ENCODE peak calls at places on chromosomes 4 and X, in eight cellular contexts. Z is aorta; M is CD8-positive, alpha-beta memory T cell; D is breast epithelium; W is dorsolateral prefrontal cortex; C is cardiac muscle cell; V is neuronal stem cell; J is SK-N-MC. H is an unnamed sample.

GRCh38 chr4:35025152-35025834 is 1219.0 kb downstream of the ARAP2 start:
- DNase-seq in J (no peak), D (no peak), C (no peak), V (no peak), M (no peak), Z (no peak), W (no peak), H (no peak)

GRCh38 chr4:71497078-71497477 is 158.3 kb downstream of the SLC4A4 start:
- DNase-seq in V (no peak), C (no peak), M (no peak), Z (no peak), J (no peak), D (no peak), W (no peak), H (no peak)

GRCh38 chr4:7519638-7520373 is 85.1 kb upstream of the PSAPL1 start:
- DNase-seq in M (no peak), V (no peak), J (no peak), W (no peak), C (no peak), D (no peak), Z (no peak), H (no peak)

GRCh38 chrX:49166914-49167739 is 4.6 kb downstream of the MAGIX start:
- DNase-seq in C (peak; percentile 53), V (no peak), Z (peak; percentile 93), J (no peak), W (no peak), M (peak; percentile 77), D (peak; percentile 72), H (no peak)

GRCh38 chr4:2596153-2596552 is 59.7 kb downstream of the FAM193A start:
- DNase-seq in M (no peak), D (no peak), V (no peak), J (no peak), Z (no peak), W (no peak), C (no peak), H (no peak)

GRCh38 chrX:135327299-135327698 is 18.0 kb downstream of the ETDC start:
- DNase-seq in D (no peak), C (no peak), J (no peak), M (no peak), V (no peak), W (no peak), Z (no peak), H (no peak)

GRCh38 chrX:54043696-54044125 is 562 bp downstream of the PHF8 start:
- DNase-seq in C (peak; percentile 45), Z (peak; percentile 66), J (no peak), W (peak; percentile 18), V (no peak), D (no peak), M (no peak), H (no peak)

GRCh38 chr4:169351860-169352259 is 81.1 kb upstream of the SH3RF1 start:
- DNase-seq in D (peak; percentile 49), V (peak; percentile 44), C (no peak), W (no peak), Z (no peak), M (no peak), J (no peak), H (no peak)

GRCh38 chrX:80765226-80765625 is 44.5 kb downstream of the BRWD3 start:
- DNase-seq in Z (no peak), M (no peak), D (no peak), C (no peak), J (no peak), V (no peak), W (no peak), H (no peak)

GRCh38 chr4:20809796-20810195 is 109.5 kb downstream of the PACRGL start:
- DNase-seq in C (peak; percentile 18), J (no peak), M (no peak), V (peak; percentile 1), W (no peak), Z (no peak), D (peak; percentile 29), H (no peak)

GRCh38 chr4:185839204-185839712 is 27.3 kb upstream of the SORBS2 start:
- DNase-seq in W (no peak), M (no peak), C (peak; percentile 11), V (peak; percentile 71), D (peak; percentile 38), J (no peak), Z (peak; percentile 66), H (no peak)

GRCh38 chrX:83916525-83916924 is 55.6 kb downstream of the CYLC1 start:
- DNase-seq in Z (no peak), J (no peak), W (no peak), V (no peak), C (peak; percentile 28), D (no peak), M (no peak), H (no peak)

GRCh38 chr4:87153078-87153477 is 67.3 kb downstream of the KLHL8 start:
- DNase-seq in J (no peak), V (no peak), Z (no peak), C (no peak), M (no peak), D (no peak), W (no peak), H (no peak)

GRCh38 chr4:150782921-150783320 is 201.0 kb downstream of the MAB21L2 start:
- DNase-seq in V (no peak), Z (no peak), W (no peak), C (no peak), D (no peak), M (no peak), J (no peak), H (no peak)

GRCh38 chrX:123153846-123154335 is 30.2 kb upstream of the GRIA3 start:
- DNase-seq in Z (no peak), J (no peak), M (no peak), W (no peak), V (no peak), D (no peak), C (no peak), H (no peak)

GRCh38 chr4:94472056-94472826 is 20.5 kb downstream of the PDLIM5 start:
- DNase-seq in V (no peak), M (no peak), Z (no peak), D (no peak), C (no peak), J (no peak), W (no peak), H (no peak)

GRCh38 chrX:49106930-49107329 is 16.6 kb downstream of the GPKOW start:
- DNase-seq in W (no peak), C (peak; percentile 22), V (no peak), M (no peak), J (no peak), D (no peak), Z (no peak), H (peak; percentile 21)

GRCh38 chrX:104098151-104098808 is 14.0 kb upstream of the ZCCHC18 start:
- DNase-seq in D (peak; percentile 26), W (peak; percentile 28), J (peak; percentile 30), V (peak; percentile 42), M (peak; percentile 57), Z (no peak), C (peak; percentile 79), H (peak; percentile 35)

DNA sequence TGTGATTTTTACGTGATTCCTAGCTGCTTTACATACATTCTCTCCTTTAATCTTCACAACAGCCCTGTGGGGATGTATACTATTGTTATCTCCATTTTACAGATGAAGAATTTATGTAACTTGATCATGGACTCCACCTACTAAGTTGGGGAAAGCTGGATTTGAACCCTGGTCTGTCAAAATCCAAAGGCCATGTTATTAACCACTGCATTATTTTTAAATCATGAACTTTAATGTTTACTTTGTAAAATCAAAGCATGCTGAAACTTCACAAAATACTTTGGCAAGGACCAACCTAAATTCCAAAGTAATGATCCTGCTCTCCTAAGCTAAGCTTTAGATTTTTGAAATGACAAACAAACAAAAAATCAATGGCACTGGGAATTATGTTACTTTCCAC is 26.1 kb downstream of the FAM47E start:
- DNase-seq in M (no peak), W (no peak), Z (no peak), J (no peak), V (no peak), D (no peak), C (no peak), H (no peak)
- H3K27ac ChIP-seq in M (no peak overlapping the region), W (no peak overlapping the region), Z (no peak overlapping the region), J (no peak overlapping the region), V (no peak overlapping the region), D (no peak overlapping the region), C (no peak overlapping the region), H (no peak overlapping the region)

GRCh38 chr4:40656221-40656863 is 26.7 kb upstream of the RBM47 start:
- DNase-seq in J (no peak), Z (no peak), W (no peak), C (no peak), V (no peak), M (no peak), D (no peak), H (no peak)
- H3K27ac ChIP-seq in J (no peak overlapping the region), Z (no peak overlapping the region), W (no peak overlapping the region), C (no peak overlapping the region), V (no peak overlapping the region), M (no peak overlapping the region), D (no peak overlapping the region), H (no peak overlapping the region)

GRCh38 chrX:13013353-13014110 is 30.9 kb downstream of the FAM9C start:
- DNase-seq in C (no peak), V (no peak), D (no peak), J (no peak), M (peak; percentile 18), Z (no peak), W (no peak), H (no peak)

GRCh38 chrX:13009844-13010243 is 34.6 kb downstream of the FAM9C start:
- DNase-seq in Z (no peak), W (no peak), V (no peak), D (no peak), M (no peak), J (no peak), C (no peak), H (no peak)

GRCh38 chrX:13014111-13015094 is 30.0 kb downstream of the FAM9C start:
- DNase-seq in J (no peak), M (no peak), D (no peak), W (no peak), V (no peak), Z (no peak), C (no peak), H (no peak)

GRCh38 chrX:13010546-13010945 is 33.9 kb downstream of the FAM9C start:
- DNase-seq in V (no peak), Z (no peak), J (no peak), C (no peak), W (no peak), D (no peak), M (no peak), H (no peak)

DNA sequence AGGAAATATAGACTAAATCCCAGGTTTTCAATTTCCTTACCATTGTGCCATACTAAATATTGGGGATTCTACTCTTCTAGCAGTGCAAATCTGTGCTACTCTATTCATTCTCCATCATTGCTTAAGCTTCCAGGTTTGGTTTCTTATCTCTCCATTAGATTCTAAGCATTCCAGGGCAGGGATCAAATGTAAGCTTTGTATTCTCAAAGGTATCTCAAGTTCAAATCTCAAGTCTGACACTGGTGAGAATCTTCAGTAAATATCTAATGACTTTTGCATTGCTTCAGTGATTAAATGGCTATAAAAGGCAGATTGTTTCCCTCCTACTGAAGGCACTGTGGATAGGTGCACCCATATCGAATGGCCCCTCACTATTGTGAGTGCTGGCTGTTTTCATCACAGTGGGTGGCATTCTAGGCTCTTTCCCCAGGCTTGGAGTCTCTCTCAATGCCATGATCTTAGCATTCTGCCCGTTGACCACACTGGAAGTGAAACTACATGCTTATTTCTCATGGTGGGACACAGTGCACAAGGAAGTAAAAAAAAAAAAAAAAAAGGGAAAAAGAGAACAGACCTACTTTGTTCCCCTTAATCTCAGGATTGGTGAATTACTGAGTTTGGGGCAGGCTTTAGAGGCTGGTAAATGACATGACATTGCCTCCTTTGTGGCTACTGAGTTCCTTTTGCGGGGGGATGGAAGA is 28.7 kb downstream of the FAM9C start:
- DNase-seq in V (no peak), D (no peak), C (no peak), M (no peak), Z (no peak), J (no peak), W (no peak), H (no peak)
- H3K27ac ChIP-seq in V (no peak overlapping the region), D (no peak overlapping the region), C (no peak overlapping the region), M (no peak overlapping the region), Z (no peak overlapping the region), J (no peak overlapping the region), W (no peak overlapping the region), H (no peak overlapping the region)

GRCh38 chr4:41540687-41541086 is 2.7 kb downstream of the LIMCH1 start:
- DNase-seq in V (no peak), C (no peak), W (no peak), J (no peak), D (no peak), M (no peak), Z (no peak), H (no peak)
- H3K27ac ChIP-seq in V (no peak overlapping the region), C (no peak overlapping the region), W (peak overlapping the region; percentile 83), J (no peak overlapping the region), D (no peak overlapping the region), M (no peak overlapping the region), Z (peak overlapping the region; percentile 61), H (no peak overlapping the region)